ENCODE peak calls at places on chromosomes 4 and X, in six cellular contexts. E, U, V, C, Y and M are unnamed samples.

GRCh38 chr4:81165853-81166430 is 49.1 kb downstream of the PRKG2 start:
- DNase-seq in E (no peak), U (no peak), V (no peak), C (no peak), Y (peak), M (peak)

GRCh38 chrX:19019996-19020395 is 36.1 kb upstream of the PHKA2 start:
- DNase-seq in E (no peak), U (no peak), V (no peak), C (no peak), Y (no peak), M (no peak)

GRCh38 chrX:109709129-109709631 is 23.9 kb downstream of the ACSL4 start:
- DNase-seq in E (no peak), U (no peak), V (no peak), C (no peak), Y (no peak), M (no peak)

GRCh38 chr4:8552581-8553205 is 27.5 kb upstream of the GPR78 start:
- DNase-seq in E (no peak), U (no peak), V (no peak), C (no peak), Y (no peak), M (no peak)

GRCh38 chrX:105803891-105804290 is 18.4 kb upstream of the NRK start:
- DNase-seq in E (no peak), U (no peak), V (no peak), C (no peak), Y (no peak), M (no peak)

GRCh38 chrX:41705042-41705441 is 16.3 kb downstream of the GPR34 start:
- DNase-seq in E (no peak), U (no peak), V (no peak), C (no peak), Y (no peak), M (no peak)

GRCh38 chr4:186931519-186931918 is 207.9 kb upstream of the FAT1 start:
- DNase-seq in E (no peak), U (no peak), V (no peak), C (no peak), Y (no peak), M (no peak)

GRCh38 chrX:94831364-94831763 is 1157.4 kb downstream of the FAM133A start:
- DNase-seq in E (no peak), U (no peak), V (no peak), C (no peak), Y (peak), M (no peak)

GRCh38 chr4:123419885-123420743 is 23.5 kb downstream of the SPRY1 start:
- DNase-seq in E (no peak), U (no peak), V (no peak), C (no peak), Y (no peak), M (no peak)

GRCh38 chrX:13428055-13428786 is 108.4 kb upstream of the ATXN3L start:
- DNase-seq in E (no peak), U (no peak), V (no peak), C (no peak), Y (peak), M (no peak)

GRCh38 chr4:38926917-38927316 is 59.3 kb downstream of the FAM114A1 start:
- DNase-seq in E (no peak), U (no peak), V (no peak), C (no peak), Y (no peak), M (no peak)

GRCh38 chr4:182752158-182752910 is 164.9 kb downstream of the DCTD start:
- DNase-seq in E (no peak), U (no peak), V (no peak), C (no peak), Y (no peak), M (no peak)

GRCh38 chrX:46549914-46550313 is 4.7 kb upstream of the ZNF674 start:
- DNase-seq in E (no peak), U (no peak), V (no peak), C (no peak), Y (no peak), M (no peak)

GRCh38 chr4:185210102-185210981 is 944 bp downstream of the SNX25 start:
- DNase-seq in E (peak), U (peak), V (peak), C (peak), Y (peak), M (peak)

GRCh38 chr4:120290553-120290952 is 223.9 kb upstream of the MAD2L1 start:
- DNase-seq in E (no peak), U (no peak), V (no peak), C (no peak), Y (no peak), M (no peak)

GRCh38 chr4:26015133-26015651 is 101.2 kb downstream of the SMIM20 start:
- DNase-seq in E (no peak), U (no peak), V (no peak), C (no peak), Y (no peak), M (no peak)

GRCh38 chr4:7648813-7649395 is 214.2 kb upstream of the PSAPL1 start:
- DNase-seq in E (no peak), U (no peak), V (no peak), C (no peak), Y (no peak), M (no peak)

GRCh38 chr4:86508436-86508835 is 85.7 kb upstream of the PTPN13 start:
- DNase-seq in E (no peak), U (no peak), V (no peak), C (no peak), Y (no peak), M (no peak)

GRCh38 chrX:13283512-13283911 is 36.3 kb downstream of the ATXN3L start:
- DNase-seq in E (no peak), U (no peak), V (no peak), C (no peak), Y (no peak), M (no peak)

GRCh38 chr4:122456228-122457106 is at the start of gene IL2:
- DNase-seq in E (no peak), U (no peak), V (no peak), C (no peak), Y (no peak), M (no peak)

GRCh38 chrX:23626651-23627050 is 40.6 kb upstream of the PRDX4 start:
- DNase-seq in E (no peak), U (no peak), V (no peak), C (no peak), Y (no peak), M (no peak)

GRCh38 chrX:128616933-128617332 is 564.7 kb upstream of the ACTRT1 start:
- DNase-seq in E (no peak), U (no peak), V (no peak), C (no peak), Y (no peak), M (no peak)

GRCh38 chrX:119605398-119605738 is 856 bp downstream of the NKRF start:
- DNase-seq in E (peak), U (no peak), V (peak), C (no peak), Y (peak), M (no peak)

GRCh38 chr4:118842055-118842454 is 6.1 kb upstream of the SEC24D start:
- DNase-seq in E (no peak), U (no peak), V (no peak), C (no peak), Y (no peak), M (no peak)

GRCh38 chr4:3851211-3851610 is 85.0 kb downstream of the ADRA2C start:
- DNase-seq in E (no peak), U (no peak), V (no peak), C (no peak), Y (no peak), M (peak)

GRCh38 chrX:26670521-26670920 is 454.6 kb downstream of the MAGEB5 start:
- DNase-seq in E (no peak), U (no peak), V (no peak), C (no peak), Y (no peak), M (no peak)

GRCh38 chr4:83282049-83282535 is 2.5 kb downstream of the COQ2 start:
- DNase-seq in E (no peak), U (peak), V (peak), C (no peak), Y (peak), M (no peak)

GRCh38 chr4:83964996-83965541 is 429.2 kb downstream of the GPAT3 start:
- DNase-seq in E (no peak), U (no peak), V (no peak), C (no peak), Y (no peak), M (no peak)

GRCh38 chr4:103445377-103445776 is 247.2 kb upstream of the CENPE start:
- DNase-seq in E (no peak), U (no peak), V (no peak), C (no peak), Y (no peak), M (no peak)

GRCh38 chrX:29229802-29230201 is 642.6 kb downstream of the IL1RAPL1 start:
- DNase-seq in E (no peak), U (no peak), V (no peak), C (no peak), Y (no peak), M (no peak)

GRCh38 chrX:153966841-153967535 is 4.6 kb downstream of the HCFC1 start:
- DNase-seq in E (no peak), U (no peak), V (no peak), C (no peak), Y (no peak), M (no peak)

GRCh38 chrX:119880076-119880475 is 8.4 kb downstream of the NDUFA1 start:
- DNase-seq in E (no peak), U (no peak), V (no peak), C (no peak), Y (no peak), M (no peak)